ENCODE peak calls at places on chromosomes 2 and 18, in nine cellular contexts. K is pancreas; F is psoas muscle; X is OCI-LY7; I is osteocyte; L is AG10803; B is astrocyte of the spinal cord; P is H9; N is CD4-positive, alpha-beta T cell. Y is an unnamed sample.

GRCh38 chr2:160558531-160558930 is 64.9 kb upstream of the RBMS1 start:
- DNase-seq in K (no peak), F (no peak), X (no peak), I (no peak), L (no peak), B (no peak), P (no peak), N (no peak), Y (no peak)

GRCh38 chr2:85033388-85033787 is 62.4 kb downstream of the KCMF1 start:
- DNase-seq in K (no peak), F (no peak), X (no peak), I (no peak), L (no peak), B (no peak), P (no peak), N (no peak), Y (no peak)

GRCh38 chr2:133777607-133778006 is 209.3 kb upstream of the NCKAP5 start:
- DNase-seq in K (no peak), F (no peak), X (no peak), I (no peak), L (peak), B (no peak), P (no peak), N (no peak), Y (no peak)

GRCh38 chr2:121860033-121860810 is 104.8 kb downstream of the TSN start:
- DNase-seq in K (no peak), F (no peak), X (no peak), I (no peak), L (peak), B (no peak), P (no peak), N (no peak), Y (no peak)

GRCh38 chr2:170690671-170691070 is 24.5 kb upstream of the SP5 start:
- DNase-seq in K (no peak), F (no peak), X (no peak), I (no peak), L (no peak), B (no peak), P (no peak), N (no peak), Y (no peak)

GRCh38 chr2:239319261-239319661 is 81.6 kb downstream of the HDAC4 start:
- DNase-seq in K (peak), F (peak), X (no peak), I (no peak), L (peak), B (peak), P (peak), N (no peak), Y (peak)

GRCh38 chr18:31694297-31694696 is 9.9 kb upstream of the B4GALT6 start:
- DNase-seq in K (no peak), F (no peak), X (no peak), I (no peak), L (no peak), B (no peak), P (no peak), N (no peak), Y (no peak)

GRCh38 chr2:33134086-33134763 is 187.5 kb downstream of the LTBP1 start:
- DNase-seq in K (no peak), F (peak), X (no peak), I (peak), L (peak), B (peak), P (no peak), N (no peak), Y (no peak)

GRCh38 chr18:2985628-2986027 is 27.3 kb downstream of the LPIN2 start:
- DNase-seq in K (no peak), F (no peak), X (peak), I (no peak), L (peak), B (peak), P (no peak), N (no peak), Y (peak)

GRCh38 chr2:239062743-239063142 is 214.9 kb downstream of the TWIST2 start:
- DNase-seq in K (no peak), F (no peak), X (no peak), I (no peak), L (no peak), B (no peak), P (no peak), N (no peak), Y (no peak)

GRCh38 chr2:72112421-72112820 is 35.2 kb downstream of the CYP26B1 start:
- DNase-seq in K (no peak), F (no peak), X (no peak), I (no peak), L (peak), B (peak), P (no peak), N (no peak), Y (no peak)

GRCh38 chr2:96985630-96986385 is 572 bp downstream of the FAM178B start:
- DNase-seq in K (no peak), F (no peak), X (no peak), I (no peak), L (no peak), B (no peak), P (no peak), N (no peak), Y (no peak)

GRCh38 chr2:169203952-169204351 is 134.6 kb downstream of the DHRS9 start:
- DNase-seq in K (no peak), F (no peak), X (no peak), I (no peak), L (no peak), B (no peak), P (no peak), N (no peak), Y (no peak)

GRCh38 chr2:5727242-5727641 is 35.1 kb downstream of the SOX11 start:
- DNase-seq in K (no peak), F (no peak), X (no peak), I (no peak), L (no peak), B (no peak), P (no peak), N (no peak), Y (no peak)

GRCh38 chr18:36440614-36441013 is 143.1 kb downstream of the FHOD3 start:
- DNase-seq in K (no peak), F (no peak), X (no peak), I (no peak), L (peak), B (peak), P (no peak), N (no peak), Y (no peak)

GRCh38 chr2:85796046-85796548 is 42.3 kb downstream of the ATOH8 start:
- DNase-seq in K (no peak), F (no peak), X (no peak), I (no peak), L (no peak), B (peak), P (no peak), N (no peak), Y (no peak)

GRCh38 chr2:188443207-188443606 is 151.5 kb downstream of the GULP1 start:
- DNase-seq in K (no peak), F (no peak), X (no peak), I (no peak), L (no peak), B (peak), P (no peak), N (no peak), Y (no peak)

GRCh38 chr2:10493636-10494281 is 45.6 kb upstream of the ODC1 start:
- DNase-seq in K (no peak), F (no peak), X (peak), I (peak), L (peak), B (peak), P (no peak), N (peak), Y (peak)

GRCh38 chr2:109528811-109529501 is 84.8 kb downstream of the SEPTIN10 start:
- DNase-seq in K (no peak), F (no peak), X (no peak), I (peak), L (no peak), B (no peak), P (peak), N (no peak), Y (no peak)

GRCh38 chr2:109526442-109526970 is 87.3 kb downstream of the SEPTIN10 start:
- DNase-seq in K (no peak), F (no peak), X (no peak), I (peak), L (no peak), B (no peak), P (no peak), N (no peak), Y (no peak)

GRCh38 chr2:109527846-109528705 is 85.7 kb downstream of the SEPTIN10 start:
- DNase-seq in K (no peak), F (no peak), X (no peak), I (peak), L (no peak), B (no peak), P (peak), N (no peak), Y (no peak)

GRCh38 chr2:109525836-109526235 is 87.9 kb downstream of the SEPTIN10 start:
- DNase-seq in K (no peak), F (no peak), X (no peak), I (no peak), L (no peak), B (no peak), P (no peak), N (no peak), Y (peak)

DNA sequence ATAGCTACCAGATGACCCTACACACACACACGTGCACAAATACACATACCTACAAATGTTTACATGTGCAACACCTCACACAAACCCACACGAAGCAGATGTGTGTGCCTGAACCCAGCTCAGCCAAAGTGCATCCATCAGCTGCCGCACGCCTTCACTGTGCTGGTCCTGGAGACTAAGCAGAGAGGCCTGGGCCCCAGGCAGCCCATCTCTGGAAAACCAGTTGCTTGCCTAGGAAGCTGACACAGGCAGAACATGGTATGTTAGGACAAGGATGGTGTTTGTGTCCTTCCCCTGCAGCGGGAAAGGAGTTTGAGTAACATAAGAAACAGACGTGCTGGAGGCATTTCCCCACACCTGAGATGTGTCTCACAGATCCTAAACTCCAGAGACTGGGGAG is 86.7 kb downstream of the SEPTIN10 start:
- DNase-seq in K (no peak), F (no peak), X (no peak), I (peak), L (no peak), B (no peak), P (no peak), N (no peak), Y (no peak)
- TF ChIP-seq CTCF in K (no peak), F (no peak), X (no peak), I (no peak), L (no peak), B (no peak), P (no peak), N (no peak), Y (no peak)

DNA sequence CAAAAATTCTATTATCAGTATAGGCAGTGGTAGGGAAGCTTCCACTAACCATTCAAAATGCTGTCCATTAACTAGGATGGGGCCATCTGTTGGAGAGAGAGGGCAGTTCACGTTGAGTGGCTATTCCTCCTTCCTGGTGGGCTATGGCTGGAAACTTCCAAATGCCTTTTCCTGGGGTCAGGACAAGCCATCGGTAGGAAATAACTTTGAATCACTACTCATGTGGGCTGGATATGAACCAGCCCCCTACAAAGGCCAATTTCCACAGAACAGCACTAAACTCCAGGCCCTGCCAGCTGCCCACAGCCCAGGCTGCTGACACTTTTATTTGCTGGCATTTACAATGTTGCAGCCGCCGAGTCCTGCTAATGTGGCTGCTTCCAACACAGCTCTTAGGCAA is 156.1 kb upstream of the HNRNPA3 start:
- DNase-seq in K (no peak), F (no peak), X (no peak), I (no peak), L (no peak), B (no peak), P (peak), N (no peak), Y (no peak)
- TF ChIP-seq CTCF in K (no peak), F (no peak), X (peak), I (no peak), L (no peak), B (peak), P (peak), N (no peak), Y (peak)

DNA sequence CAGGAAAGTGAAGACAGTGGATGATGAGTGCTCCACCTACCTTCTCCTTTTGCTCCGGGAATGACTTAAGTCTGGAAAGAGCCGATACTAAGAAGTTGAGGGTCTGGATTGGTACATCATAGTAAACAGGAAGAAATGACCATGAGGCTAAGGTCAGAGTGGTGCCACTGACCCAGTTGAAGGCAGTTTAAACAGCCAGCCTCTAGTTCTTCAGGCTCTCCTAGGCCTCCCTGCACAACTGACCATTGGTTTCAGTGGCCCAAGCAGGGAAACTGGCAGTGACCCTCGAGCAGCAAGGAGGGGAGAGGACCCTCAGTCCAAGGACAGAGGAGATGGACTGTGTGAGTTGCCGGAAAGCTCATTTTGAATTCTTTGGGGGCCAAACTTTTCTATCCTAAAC is 119.1 kb downstream of the MAP4K4 start:
- DNase-seq in K (no peak), F (no peak), X (no peak), I (no peak), L (no peak), B (no peak), P (no peak), N (no peak), Y (no peak)
- TF ChIP-seq CTCF in K (no peak), F (no peak), X (no peak), I (no peak), L (no peak), B (no peak), P (no peak), N (no peak), Y (no peak)

GRCh38 chr2:175167076-175167791 is 769 bp downstream of the ATF2 start:
- DNase-seq in K (peak), F (no peak), X (peak), I (no peak), L (peak), B (peak), P (peak), N (no peak), Y (peak)
- TF ChIP-seq CTCF in K (no peak), F (no peak), X (no peak), I (no peak), L (no peak), B (no peak), P (no peak), N (no peak), Y (no peak)

DNA sequence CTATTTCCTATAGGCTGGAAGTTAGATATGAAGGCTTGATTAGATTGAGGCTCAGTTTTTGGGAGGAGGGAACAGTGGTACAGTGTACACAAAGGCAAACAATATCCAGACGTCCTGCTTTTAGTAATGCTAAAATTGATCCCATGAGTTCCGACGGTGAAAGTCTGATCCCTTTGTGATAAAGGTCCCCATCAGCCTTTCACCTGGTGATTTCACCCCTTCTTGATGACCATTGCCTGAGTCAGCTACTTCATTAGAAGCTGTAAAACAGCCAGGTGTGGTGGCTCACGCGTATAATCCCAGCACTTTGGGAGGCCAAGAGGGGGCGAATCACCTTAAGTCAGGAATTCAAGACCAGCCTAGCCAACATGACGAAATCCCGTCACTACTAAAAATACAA is 29.7 kb downstream of the TWSG1 start:
- DNase-seq in K (no peak), F (no peak), X (no peak), I (no peak), L (no peak), B (no peak), P (no peak), N (no peak), Y (no peak)
- TF ChIP-seq CTCF in K (no peak), F (no peak), X (no peak), I (no peak), L (no peak), B (no peak), P (no peak), N (no peak), Y (no peak)

GRCh38 chr2:53756644-53757043 is 11.0 kb upstream of the CHAC2 start:
- DNase-seq in K (no peak), F (no peak), X (no peak), I (no peak), L (no peak), B (no peak), P (no peak), N (no peak), Y (no peak)

GRCh38 chr2:53753036-53753435 is 14.6 kb upstream of the CHAC2 start:
- DNase-seq in K (no peak), F (no peak), X (no peak), I (no peak), L (no peak), B (no peak), P (no peak), N (no peak), Y (no peak)

GRCh38 chr2:53752385-53752784 is 15.2 kb upstream of the CHAC2 start:
- DNase-seq in K (no peak), F (no peak), X (no peak), I (no peak), L (no peak), B (no peak), P (no peak), N (no peak), Y (no peak)

GRCh38 chr2:53751728-53752127 is 15.9 kb upstream of the CHAC2 start:
- DNase-seq in K (no peak), F (no peak), X (no peak), I (no peak), L (no peak), B (no peak), P (no peak), N (no peak), Y (peak)

GRCh38 chr2:53755022-53755630 is 12.5 kb upstream of the CHAC2 start:
- DNase-seq in K (no peak), F (peak), X (no peak), I (no peak), L (peak), B (no peak), P (no peak), N (no peak), Y (no peak)
- TF ChIP-seq CTCF in K (no peak), F (no peak), X (no peak), I (no peak), L (no peak), B (no peak), P (no peak), N (no peak), Y (no peak)

DNA sequence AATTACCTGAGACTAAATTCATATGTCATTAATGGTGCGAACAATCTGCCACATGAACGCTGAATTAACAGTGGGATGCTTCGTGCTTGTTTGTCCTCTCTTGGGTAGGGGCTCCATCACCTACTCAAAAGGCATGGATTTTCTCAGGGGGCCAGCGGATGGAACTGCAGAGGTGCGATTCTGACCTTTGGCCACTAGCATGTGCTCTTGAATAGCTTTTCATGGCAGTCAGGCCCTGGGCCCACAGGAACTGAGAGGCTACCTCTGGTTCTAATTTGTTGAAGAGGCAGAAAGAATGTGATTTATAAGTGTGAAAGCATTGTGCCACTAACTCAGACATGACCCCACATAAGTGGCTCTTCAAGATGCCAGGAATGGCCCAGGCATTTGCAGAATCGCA is 283.2 kb downstream of the INSIG2 start:
- DNase-seq in K (peak), F (no peak), X (peak), I (no peak), L (peak), B (peak), P (peak), N (no peak), Y (peak)
- TF ChIP-seq CTCF in K (peak), F (no peak), X (peak), I (peak), L (peak), B (peak), P (peak), N (no peak), Y (peak)

DNA sequence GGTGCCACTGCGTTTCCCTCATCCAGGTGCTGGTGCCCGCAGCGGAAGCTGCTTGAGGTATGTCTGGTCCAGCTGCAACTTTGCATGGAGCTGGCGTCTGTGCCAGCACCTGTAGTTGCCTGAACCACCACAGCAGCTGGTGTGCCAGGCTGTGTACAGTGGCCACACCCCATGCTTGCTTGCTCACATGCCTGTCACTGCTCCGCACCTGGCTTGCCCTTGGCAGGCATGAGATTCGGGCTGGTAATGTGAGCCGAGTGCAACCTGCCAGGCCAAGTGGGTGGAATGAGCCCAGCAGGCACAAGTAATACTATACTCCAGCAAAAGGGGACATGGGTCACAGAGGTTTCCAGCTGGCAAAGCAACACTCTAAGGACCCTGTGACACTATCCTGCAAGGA is 1123.3 kb upstream of the ACVR2A start:
- DNase-seq in K (no peak), F (peak), X (no peak), I (no peak), L (no peak), B (no peak), P (no peak), N (no peak), Y (no peak)
- TF ChIP-seq CTCF in K (no peak), F (no peak), X (no peak), I (no peak), L (no peak), B (no peak), P (no peak), N (no peak), Y (no peak)